ENCODE peak calls at places on chromosomes 11 and 22, in four cellular contexts. I is mucosa of descending colon, Y is uterus, B is astrocyte of the cerebellum. P is an unnamed sample.

GRCh38 chr11:134560566-134561347 is 148.7 kb upstream of the B3GAT1 start:
- DNase-seq in I (no peak), Y (no peak), B (no peak), P (no peak)

GRCh38 chr22:43485717-43486116 is 73.9 kb downstream of the MPPED1 start:
- DNase-seq in I (no peak), Y (no peak), B (no peak), P (no peak)

GRCh38 chr22:28015676-28016601 is 96.9 kb upstream of the PITPNB start:
- DNase-seq in I (no peak), Y (peak), B (no peak), P (no peak)

GRCh38 chr11:58769308-58769707 is 37.6 kb upstream of the GLYAT start:
- DNase-seq in I (no peak), Y (no peak), B (no peak), P (no peak)

GRCh38 chr22:39712938-39713525 is 142.5 kb downstream of the CACNA1I start:
- DNase-seq in I (no peak), Y (no peak), B (no peak), P (no peak)

GRCh38 chr22:47389201-47389600 is 626.8 kb downstream of the TBC1D22A start:
- DNase-seq in I (no peak), Y (no peak), B (no peak), P (no peak)

GRCh38 chr11:120236169-120237107 is 3.5 kb upstream of the POU2F3 start:
- DNase-seq in I (no peak), Y (no peak), B (no peak), P (no peak)

GRCh38 chr11:61338783-61339489 is 5.9 kb downstream of the TKFC start:
- DNase-seq in I (no peak), Y (no peak), B (no peak), P (no peak)

GRCh38 chr22:22593964-22594656 is 35.0 kb upstream of the PRAME start:
- DNase-seq in I (peak), Y (peak), B (peak), P (peak)

GRCh38 chr22:23014250-23014649 is 56.1 kb upstream of the GNAZ start:
- DNase-seq in I (no peak), Y (no peak), B (no peak), P (no peak)

GRCh38 chr11:14288189-14288935 is 70.6 kb downstream of the RRAS2 start:
- DNase-seq in I (no peak), Y (no peak), B (peak), P (no peak)

GRCh38 chr11:114131366-114131963 is 72.0 kb downstream of the ZBTB16 start:
- DNase-seq in I (no peak), Y (no peak), B (no peak), P (no peak)

GRCh38 chr11:114279778-114280532 is 16.2 kb upstream of the NNMT start:
- DNase-seq in I (no peak), Y (no peak), B (no peak), P (no peak)

GRCh38 chr22:26892401-26893033 is 235.1 kb downstream of the MIAT start:
- DNase-seq in I (peak), Y (no peak), B (no peak), P (no peak)

GRCh38 chr11:12835286-12835685 is 161.1 kb downstream of the TEAD1 start:
- DNase-seq in I (no peak), Y (no peak), B (no peak), P (no peak)

GRCh38 chr11:95686265-95686664 is 103.3 kb downstream of the FAM76B start:
- DNase-seq in I (no peak), Y (no peak), B (no peak), P (no peak)

GRCh38 chr11:64721359-64721699 is 1.7 kb downstream of the NRXN2 start:
- DNase-seq in I (no peak), Y (no peak), B (no peak), P (no peak)

GRCh38 chr22:23773247-23774113 is 831 bp downstream of the MMP11 start:
- DNase-seq in I (no peak), Y (no peak), B (no peak), P (no peak)

GRCh38 chr22:29799217-29799680 is 32.1 kb downstream of the UQCR10 start:
- DNase-seq in I (peak), Y (peak), B (peak), P (peak)

GRCh38 chr11:78830277-78830676 is 255.6 kb upstream of the NARS2 start:
- DNase-seq in I (no peak), Y (no peak), B (no peak), P (no peak)

GRCh38 chr11:124673333-124674167 is at the start of the genes SIAE and SPA17:
- DNase-seq in I (peak), Y (peak), B (peak), P (peak)
- TF ChIP-seq CTCF in I (no peak), Y (peak), B (no peak), P (no peak)

GRCh38 chr22:42296381-42296853 is 26.0 kb upstream of the TCF20 start:
- DNase-seq in I (no peak), Y (no peak), B (no peak), P (no peak)
- TF ChIP-seq CTCF in I (no peak), Y (no peak), B (peak), P (no peak)

GRCh38 chr11:45754746-45755145 is 50.2 kb upstream of the SLC35C1 start:
- DNase-seq in I (no peak), Y (peak), B (no peak), P (no peak)

GRCh38 chr11:45754261-45754709 is 50.7 kb upstream of the SLC35C1 start:
- DNase-seq in I (no peak), Y (peak), B (no peak), P (no peak)

GRCh38 chr11:45756384-45757010 is 48.5 kb upstream of the SLC35C1 start:
- DNase-seq in I (no peak), Y (no peak), B (no peak), P (no peak)

GRCh38 chr11:45755281-45755859 is 49.6 kb upstream of the SLC35C1 start:
- DNase-seq in I (no peak), Y (no peak), B (no peak), P (no peak)

DNA sequence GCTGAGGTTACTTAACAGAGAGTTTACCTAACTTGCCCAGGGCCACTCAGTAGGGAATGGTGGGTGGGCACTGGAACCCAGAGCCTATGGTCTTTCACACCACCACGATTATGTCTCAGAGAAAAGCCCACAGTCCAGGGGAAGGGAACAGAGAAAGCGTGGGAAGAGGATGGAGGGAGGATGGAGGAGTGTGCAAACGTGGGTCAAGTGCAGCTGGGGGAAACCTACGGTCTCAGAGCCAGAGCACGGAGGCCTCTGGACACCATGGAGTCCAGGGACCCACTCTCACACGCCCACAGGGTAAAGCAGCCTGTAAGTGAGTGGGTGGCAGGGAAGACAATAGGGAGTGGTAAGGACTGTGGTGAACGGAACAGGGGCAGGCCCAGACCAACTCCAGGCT is 47.3 kb upstream of the SLC35C1 start:
- DNase-seq in I (no peak), Y (no peak), B (no peak), P (no peak)
- TF ChIP-seq CTCF in I (no peak), Y (no peak), B (no peak), P (no peak)

GRCh38 chr22:20606041-20606783 is 98.8 kb downstream of the MED15 start:
- DNase-seq in I (peak), Y (no peak), B (peak), P (no peak)
- TF ChIP-seq CTCF in I (peak), Y (peak), B (peak), P (no peak)

DNA sequence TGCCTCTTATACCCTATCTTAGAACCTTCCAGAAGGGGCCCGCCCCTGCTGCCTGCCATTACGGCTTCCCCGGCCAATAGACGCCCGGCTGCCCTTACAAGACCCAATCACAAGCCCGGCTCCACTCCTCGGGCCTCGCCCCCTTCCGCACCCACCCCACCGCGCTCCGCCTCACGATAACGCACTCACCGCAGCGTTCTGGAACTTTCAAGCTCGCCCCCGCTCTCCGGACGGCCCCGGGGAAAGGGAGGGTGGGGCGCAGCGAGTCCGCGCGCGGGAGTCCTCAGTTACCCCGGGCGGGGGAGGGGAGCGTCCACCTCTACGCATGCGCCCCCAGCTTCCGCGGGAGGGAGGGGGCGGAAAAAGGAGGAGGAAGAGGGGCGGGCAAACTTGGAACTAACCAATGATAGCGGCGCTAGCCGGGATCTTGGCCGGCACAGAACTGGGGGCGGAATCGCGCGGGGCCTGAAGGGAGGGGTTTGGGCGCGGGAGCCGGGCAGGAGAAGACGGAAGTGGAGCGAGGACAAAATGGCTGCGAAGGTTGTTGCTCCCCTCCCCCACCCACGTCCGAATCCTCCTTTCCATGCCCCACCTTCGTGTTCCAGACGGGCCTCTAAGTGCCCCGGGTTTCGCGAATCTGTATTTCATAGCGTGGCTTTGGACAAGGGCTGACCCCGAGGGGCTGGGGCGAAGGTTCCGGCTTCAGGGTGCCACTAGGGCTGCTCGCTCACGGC is 389 bp upstream of the HSPA8 start:
- DNase-seq in I (peak), Y (peak), B (peak), P (peak)
- TF ChIP-seq CTCF in I (no peak), Y (peak), B (no peak), P (no peak)

GRCh38 chr22:41256254-41256897 is 15.6 kb upstream of the CHADL start:
- DNase-seq in I (no peak), Y (no peak), B (peak), P (no peak)
- TF ChIP-seq CTCF in I (no peak), Y (no peak), B (peak), P (no peak)